ENCODE peak calls at places on chromosome 21, in nine cellular contexts. One of them, this sample, is unnamed.

GRCh38 chr21:45192332-45192731 is 95.4 kb downstream of the POFUT2 start:
- DNase-seq in epithelial cell of prostate: no peak
- DNase-seq in heart left ventricle: no peak
- DNase-seq in memory B cell: no peak
- DNase-seq in caudate nucleus: no peak
- DNase-seq in OCI-LY7: peak
- DNase-seq in A172: no peak
- DNase-seq in foreskin fibroblast: no peak
- DNase-seq in HEK293T: no peak
- DNase-seq in this sample: no peak

GRCh38 chr21:28516011-28516410 is 476.7 kb downstream of the LTN1 start:
- DNase-seq in HEK293T: no peak
- DNase-seq in epithelial cell of prostate: no peak
- DNase-seq in caudate nucleus: no peak
- DNase-seq in heart left ventricle: no peak
- DNase-seq in memory B cell: no peak
- DNase-seq in OCI-LY7: no peak
- DNase-seq in A172: no peak
- DNase-seq in foreskin fibroblast: no peak
- DNase-seq in this sample: no peak

GRCh38 chr21:42793774-42794173 is 85.6 kb downstream of the WDR4 start:
- DNase-seq in heart left ventricle: no peak
- DNase-seq in caudate nucleus: no peak
- DNase-seq in memory B cell: no peak
- DNase-seq in foreskin fibroblast: no peak
- DNase-seq in OCI-LY7: no peak
- DNase-seq in epithelial cell of prostate: no peak
- DNase-seq in A172: no peak
- DNase-seq in HEK293T: no peak
- DNase-seq in this sample: no peak

GRCh38 chr21:37490084-37490483 is 123.5 kb downstream of the DYRK1A start:
- DNase-seq in foreskin fibroblast: no peak
- DNase-seq in HEK293T: no peak
- DNase-seq in memory B cell: no peak
- DNase-seq in epithelial cell of prostate: no peak
- DNase-seq in A172: no peak
- DNase-seq in OCI-LY7: no peak
- DNase-seq in caudate nucleus: no peak
- DNase-seq in heart left ventricle: no peak
- DNase-seq in this sample: no peak

GRCh38 chr21:46099476-46099875 is 1.6 kb downstream of the COL6A2 start:
- DNase-seq in A172: no peak
- DNase-seq in heart left ventricle: peak
- DNase-seq in caudate nucleus: no peak
- DNase-seq in foreskin fibroblast: peak
- DNase-seq in memory B cell: no peak
- DNase-seq in HEK293T: no peak
- DNase-seq in epithelial cell of prostate: no peak
- DNase-seq in OCI-LY7: no peak
- DNase-seq in this sample: peak

GRCh38 chr21:22791986-22792560 is 1793.9 kb downstream of the NCAM2 start:
- DNase-seq in heart left ventricle: no peak
- DNase-seq in A172: peak
- DNase-seq in epithelial cell of prostate: no peak
- DNase-seq in OCI-LY7: peak
- DNase-seq in caudate nucleus: no peak
- DNase-seq in memory B cell: no peak
- DNase-seq in foreskin fibroblast: peak
- DNase-seq in HEK293T: peak
- DNase-seq in this sample: no peak

GRCh38 chr21:25569084-25569483 is 38.2 kb downstream of the MRPL39 start:
- DNase-seq in HEK293T: no peak
- DNase-seq in heart left ventricle: no peak
- DNase-seq in caudate nucleus: no peak
- DNase-seq in A172: no peak
- DNase-seq in memory B cell: no peak
- DNase-seq in OCI-LY7: no peak
- DNase-seq in epithelial cell of prostate: no peak
- DNase-seq in foreskin fibroblast: peak
- DNase-seq in this sample: no peak

GRCh38 chr21:37072239-37072987 is 458 bp downstream of the PIGP start:
- DNase-seq in memory B cell: no peak
- DNase-seq in caudate nucleus: peak
- DNase-seq in A172: peak
- DNase-seq in foreskin fibroblast: peak
- DNase-seq in HEK293T: peak
- DNase-seq in epithelial cell of prostate: no peak
- DNase-seq in OCI-LY7: no peak
- DNase-seq in heart left ventricle: peak
- DNase-seq in this sample: no peak

GRCh38 chr21:44356636-44357035 is 3.2 kb downstream of the TRPM2 start:
- DNase-seq in memory B cell: no peak
- DNase-seq in foreskin fibroblast: no peak
- DNase-seq in epithelial cell of prostate: no peak
- DNase-seq in caudate nucleus: no peak
- DNase-seq in HEK293T: no peak
- DNase-seq in OCI-LY7: no peak
- DNase-seq in heart left ventricle: no peak
- DNase-seq in A172: peak
- DNase-seq in this sample: no peak

GRCh38 chr21:34029724-34030528 is 43.5 kb upstream of the MRPS6 start:
- DNase-seq in memory B cell: peak
- DNase-seq in foreskin fibroblast: peak
- DNase-seq in heart left ventricle: peak
- DNase-seq in OCI-LY7: peak
- DNase-seq in A172: peak
- DNase-seq in epithelial cell of prostate: no peak
- DNase-seq in caudate nucleus: no peak
- DNase-seq in HEK293T: peak
- DNase-seq in this sample: no peak

GRCh38 chr21:44485254-44485793 is 30.0 kb downstream of the LRRC3 start:
- DNase-seq in heart left ventricle: no peak
- DNase-seq in memory B cell: no peak
- DNase-seq in OCI-LY7: no peak
- DNase-seq in A172: no peak
- DNase-seq in epithelial cell of prostate: no peak
- DNase-seq in foreskin fibroblast: peak
- DNase-seq in HEK293T: no peak
- DNase-seq in caudate nucleus: no peak
- DNase-seq in this sample: no peak

GRCh38 chr21:42845296-42845965 is 33.9 kb downstream of the WDR4 start:
- DNase-seq in HEK293T: no peak
- DNase-seq in foreskin fibroblast: peak
- DNase-seq in caudate nucleus: no peak
- DNase-seq in epithelial cell of prostate: no peak
- DNase-seq in heart left ventricle: no peak
- DNase-seq in A172: no peak
- DNase-seq in OCI-LY7: no peak
- DNase-seq in memory B cell: no peak
- DNase-seq in this sample: peak

GRCh38 chr21:26717146-26717739 is 128.0 kb downstream of the ADAMTS1 start:
- DNase-seq in OCI-LY7: peak
- DNase-seq in HEK293T: no peak
- DNase-seq in foreskin fibroblast: peak
- DNase-seq in caudate nucleus: no peak
- DNase-seq in heart left ventricle: no peak
- DNase-seq in epithelial cell of prostate: no peak
- DNase-seq in A172: peak
- DNase-seq in memory B cell: no peak
- DNase-seq in this sample: no peak

GRCh38 chr21:42400525-42400924 is 3.2 kb upstream of the UBASH3A start:
- DNase-seq in heart left ventricle: no peak
- DNase-seq in OCI-LY7: no peak
- DNase-seq in A172: peak
- DNase-seq in memory B cell: no peak
- DNase-seq in caudate nucleus: no peak
- DNase-seq in foreskin fibroblast: no peak
- DNase-seq in epithelial cell of prostate: no peak
- DNase-seq in HEK293T: no peak
- DNase-seq in this sample: no peak

GRCh38 chr21:29725025-29725736 is 214.6 kb downstream of the GRIK1 start:
- DNase-seq in heart left ventricle: no peak
- DNase-seq in A172: no peak
- DNase-seq in HEK293T: no peak
- DNase-seq in foreskin fibroblast: no peak
- DNase-seq in OCI-LY7: no peak
- DNase-seq in epithelial cell of prostate: no peak
- DNase-seq in memory B cell: no peak
- DNase-seq in caudate nucleus: no peak
- DNase-seq in this sample: no peak

GRCh38 chr21:27693376-27693775 is 726.5 kb upstream of the ADAMTS5 start:
- DNase-seq in A172: peak
- DNase-seq in HEK293T: no peak
- DNase-seq in heart left ventricle: no peak
- DNase-seq in memory B cell: no peak
- DNase-seq in foreskin fibroblast: peak
- DNase-seq in epithelial cell of prostate: peak
- DNase-seq in OCI-LY7: no peak
- DNase-seq in caudate nucleus: no peak
- DNase-seq in this sample: no peak

GRCh38 chr21:33850985-33851384 is 64.6 kb downstream of the ATP5PO start:
- DNase-seq in caudate nucleus: no peak
- DNase-seq in epithelial cell of prostate: no peak
- DNase-seq in A172: no peak
- DNase-seq in memory B cell: no peak
- DNase-seq in heart left ventricle: no peak
- DNase-seq in foreskin fibroblast: no peak
- DNase-seq in HEK293T: no peak
- DNase-seq in OCI-LY7: no peak
- DNase-seq in this sample: peak

GRCh38 chr21:27831821-27832569 is 865.1 kb upstream of the ADAMTS5 start:
- DNase-seq in caudate nucleus: no peak
- DNase-seq in memory B cell: no peak
- DNase-seq in OCI-LY7: no peak
- DNase-seq in epithelial cell of prostate: no peak
- DNase-seq in foreskin fibroblast: peak
- DNase-seq in HEK293T: no peak
- DNase-seq in A172: no peak
- DNase-seq in heart left ventricle: no peak
- DNase-seq in this sample: no peak

GRCh38 chr21:42645211-42646075 is 8.0 kb upstream of the PDE9A start:
- DNase-seq in foreskin fibroblast: no peak
- DNase-seq in A172: no peak
- DNase-seq in heart left ventricle: no peak
- DNase-seq in memory B cell: no peak
- DNase-seq in caudate nucleus: no peak
- DNase-seq in HEK293T: no peak
- DNase-seq in OCI-LY7: no peak
- DNase-seq in epithelial cell of prostate: no peak
- DNase-seq in this sample: no peak

GRCh38 chr21:35226302-35226701 is 177.2 kb upstream of the RUNX1 start:
- DNase-seq in OCI-LY7: no peak
- DNase-seq in epithelial cell of prostate: no peak
- DNase-seq in foreskin fibroblast: peak
- DNase-seq in memory B cell: no peak
- DNase-seq in heart left ventricle: no peak
- DNase-seq in A172: peak
- DNase-seq in HEK293T: no peak
- DNase-seq in caudate nucleus: no peak
- DNase-seq in this sample: no peak

GRCh38 chr21:45970674-45971486 is 10.7 kb upstream of the COL6A1 start:
- DNase-seq in memory B cell: no peak
- DNase-seq in epithelial cell of prostate: no peak
- DNase-seq in caudate nucleus: no peak
- DNase-seq in OCI-LY7: peak
- DNase-seq in heart left ventricle: peak
- DNase-seq in A172: no peak
- DNase-seq in foreskin fibroblast: peak
- DNase-seq in HEK293T: peak
- DNase-seq in this sample: peak

GRCh38 chr21:46425566-46425965 is 33.1 kb upstream of the DIP2A start:
- DNase-seq in caudate nucleus: no peak
- DNase-seq in A172: no peak
- DNase-seq in foreskin fibroblast: no peak
- DNase-seq in memory B cell: no peak
- DNase-seq in HEK293T: no peak
- DNase-seq in OCI-LY7: no peak
- DNase-seq in epithelial cell of prostate: no peak
- DNase-seq in heart left ventricle: no peak
- DNase-seq in this sample: no peak

GRCh38 chr21:41763398-41763931 is 3.4 kb downstream of the RIPK4 start:
- DNase-seq in epithelial cell of prostate: no peak
- DNase-seq in heart left ventricle: no peak
- DNase-seq in A172: no peak
- DNase-seq in caudate nucleus: no peak
- DNase-seq in OCI-LY7: no peak
- DNase-seq in memory B cell: no peak
- DNase-seq in HEK293T: no peak
- DNase-seq in foreskin fibroblast: no peak
- DNase-seq in this sample: no peak

GRCh38 chr21:26072891-26073615 is 97.5 kb downstream of the APP start:
- DNase-seq in caudate nucleus: no peak
- DNase-seq in heart left ventricle: no peak
- DNase-seq in foreskin fibroblast: peak
- DNase-seq in memory B cell: no peak
- DNase-seq in epithelial cell of prostate: no peak
- DNase-seq in HEK293T: no peak
- DNase-seq in A172: no peak
- DNase-seq in OCI-LY7: no peak
- DNase-seq in this sample: no peak

GRCh38 chr21:26961704-26962103 is 5.2 kb downstream of the ADAMTS5 start:
- DNase-seq in memory B cell: no peak
- DNase-seq in A172: no peak
- DNase-seq in heart left ventricle: no peak
- DNase-seq in foreskin fibroblast: peak
- DNase-seq in HEK293T: peak
- DNase-seq in caudate nucleus: no peak
- DNase-seq in epithelial cell of prostate: no peak
- DNase-seq in OCI-LY7: no peak
- DNase-seq in this sample: no peak

GRCh38 chr21:33011462-33011861 is 14.3 kb upstream of the OLIG2 start:
- DNase-seq in heart left ventricle: no peak
- DNase-seq in caudate nucleus: no peak
- DNase-seq in foreskin fibroblast: peak
- DNase-seq in HEK293T: no peak
- DNase-seq in OCI-LY7: no peak
- DNase-seq in memory B cell: no peak
- DNase-seq in A172: peak
- DNase-seq in epithelial cell of prostate: peak
- DNase-seq in this sample: no peak

GRCh38 chr21:16211339-16212303 is 481.8 kb downstream of the USP25 start:
- DNase-seq in foreskin fibroblast: peak
- DNase-seq in HEK293T: no peak
- DNase-seq in A172: peak
- DNase-seq in memory B cell: no peak
- DNase-seq in caudate nucleus: no peak
- DNase-seq in heart left ventricle: no peak
- DNase-seq in OCI-LY7: no peak
- DNase-seq in epithelial cell of prostate: no peak
- DNase-seq in this sample: no peak

GRCh38 chr21:32314806-32315205 is 16.2 kb downstream of the MRAP start:
- DNase-seq in memory B cell: no peak
- DNase-seq in epithelial cell of prostate: no peak
- DNase-seq in HEK293T: no peak
- DNase-seq in OCI-LY7: no peak
- DNase-seq in A172: no peak
- DNase-seq in foreskin fibroblast: no peak
- DNase-seq in heart left ventricle: no peak
- DNase-seq in caudate nucleus: no peak
- DNase-seq in this sample: no peak

This sample was measured in sciatic nerve.